ENCODE peak calls at places on chromosomes 3 and 15, in nine cellular contexts. F is esophagus squamous epithelium, T is sigmoid colon, D is natural killer cell, P is fibroblast of pulmonary artery, X is RWPE2, G is H9, Q is tibial artery, U is upper lobe of left lung. K is an unnamed sample.

GRCh38 chr15:98954411-98954810 is 53.2 kb downstream of the PGPEP1L start:
- DNase-seq in F (no peak), T (peak), D (no peak), P (peak), X (peak), G (no peak), Q (peak), U (no peak), K (no peak)

GRCh38 chr3:127888564-127889107 is 26.4 kb upstream of the KBTBD12 start:
- DNase-seq in F (no peak), T (no peak), D (no peak), P (no peak), X (no peak), G (no peak), Q (peak), U (no peak), K (peak)

GRCh38 chr15:75891895-75892294 is 11.8 kb upstream of the FBXO22 start:
- DNase-seq in F (no peak), T (no peak), D (no peak), P (peak), X (no peak), G (no peak), Q (no peak), U (no peak), K (no peak)

GRCh38 chr15:96325579-96326331 is 4.7 kb upstream of the NR2F2 start:
- DNase-seq in F (no peak), T (no peak), D (no peak), P (peak), X (no peak), G (no peak), Q (no peak), U (no peak), K (no peak)

GRCh38 chr3:111691293-111691909 is 96.3 kb upstream of the ZBED2 start:
- DNase-seq in F (no peak), T (no peak), D (no peak), P (peak), X (no peak), G (no peak), Q (no peak), U (no peak), K (no peak)

GRCh38 chr3:127352612-127353011 is 64.8 kb upstream of the PRR20G start:
- DNase-seq in F (no peak), T (no peak), D (no peak), P (no peak), X (no peak), G (no peak), Q (no peak), U (no peak), K (no peak)

GRCh38 chr15:66941791-66942190 is 123.6 kb upstream of the SMAD3 start:
- DNase-seq in F (no peak), T (peak), D (no peak), P (no peak), X (peak), G (no peak), Q (peak), U (no peak), K (no peak)

GRCh38 chr3:120604382-120604781 is 8.2 kb downstream of the NDUFB4 start:
- DNase-seq in F (no peak), T (no peak), D (no peak), P (no peak), X (no peak), G (no peak), Q (no peak), U (no peak), K (no peak)

GRCh38 chr3:148789156-148789555 is 38.5 kb upstream of the CPB1 start:
- DNase-seq in F (no peak), T (no peak), D (no peak), P (no peak), X (no peak), G (no peak), Q (peak), U (no peak), K (peak)

GRCh38 chr3:86967062-86967461 is 23.9 kb downstream of the VGLL3 start:
- DNase-seq in F (no peak), T (no peak), D (no peak), P (no peak), X (no peak), G (no peak), Q (no peak), U (no peak), K (peak)

GRCh38 chr15:40338921-40339620 is 1.7 kb downstream of the CCDC9B start:
- DNase-seq in F (no peak), T (peak), D (no peak), P (peak), X (peak), G (no peak), Q (no peak), U (no peak), K (no peak)

GRCh38 chr3:115301364-115301860 is 154.3 kb upstream of the ZBTB20 start:
- DNase-seq in F (no peak), T (no peak), D (no peak), P (peak), X (no peak), G (no peak), Q (no peak), U (no peak), K (no peak)

GRCh38 chr3:57983734-57984518 is 24.3 kb upstream of the FLNB start:
- DNase-seq in F (no peak), T (peak), D (no peak), P (peak), X (no peak), G (no peak), Q (peak), U (peak), K (no peak)

GRCh38 chr3:158809642-158810041 is 7.8 kb downstream of the MFSD1 start:
- DNase-seq in F (no peak), T (no peak), D (no peak), P (no peak), X (no peak), G (no peak), Q (no peak), U (peak), K (no peak)

GRCh38 chr15:89423981-89424380 is 72.4 kb downstream of the RHCG start:
- DNase-seq in F (no peak), T (no peak), D (no peak), P (no peak), X (no peak), G (no peak), Q (no peak), U (no peak), K (no peak)

DNA sequence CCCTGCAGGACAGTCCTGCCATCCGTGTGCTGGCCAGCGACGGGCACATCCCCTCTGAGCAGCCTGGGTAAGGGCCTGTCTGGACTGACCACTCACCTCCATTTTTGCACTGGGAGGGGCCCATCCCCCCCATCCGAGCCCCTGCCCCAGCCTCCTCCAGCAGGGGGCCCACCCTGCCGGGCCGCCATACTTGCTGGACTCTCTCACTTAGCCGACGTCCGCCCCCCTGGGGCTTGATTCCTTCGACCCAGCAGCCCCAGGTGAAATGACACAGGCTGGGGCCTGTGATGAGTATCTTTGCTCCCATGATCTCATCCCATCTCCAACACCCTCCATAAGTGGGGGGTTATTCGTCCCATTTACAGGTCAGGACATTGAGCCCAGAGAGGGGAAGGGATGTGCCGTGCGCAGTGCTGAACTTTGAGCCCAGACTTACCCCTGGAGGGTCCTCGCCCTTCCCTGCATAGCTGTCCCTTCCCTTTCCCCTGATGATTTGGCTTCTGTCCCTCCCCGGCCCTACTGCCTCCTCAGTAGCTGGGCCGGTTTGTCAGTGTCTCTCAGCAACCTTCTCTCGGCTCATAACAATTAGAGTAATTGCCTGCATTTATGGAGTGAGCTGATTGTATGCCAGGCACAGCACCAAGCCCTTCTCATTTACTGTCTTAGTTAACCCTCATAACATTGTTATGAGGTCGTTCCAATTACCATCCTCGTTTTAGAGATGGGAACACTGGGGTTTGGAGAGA is 4.2 kb downstream of the LMAN1L start:
- DNase-seq in F (no peak), T (no peak), D (no peak), P (no peak), X (no peak), G (no peak), Q (no peak), U (no peak), K (no peak)
- TF ChIP-seq CTCF in F (no peak), T (no peak), D (no peak), P (no peak), X (no peak), G (no peak), Q (no peak), U (no peak), K (no peak)

GRCh38 chr3:69116897-69117296 is 5.5 kb downstream of the LMOD3 start:
- DNase-seq in F (no peak), T (no peak), D (no peak), P (no peak), X (no peak), G (no peak), Q (no peak), U (no peak), K (no peak)

GRCh38 chr3:69115731-69116130 is 6.7 kb downstream of the LMOD3 start:
- DNase-seq in F (no peak), T (no peak), D (no peak), P (peak), X (no peak), G (no peak), Q (no peak), U (no peak), K (no peak)

GRCh38 chr3:69116162-69116561 is 6.2 kb downstream of the LMOD3 start:
- DNase-seq in F (no peak), T (no peak), D (no peak), P (no peak), X (no peak), G (no peak), Q (no peak), U (no peak), K (no peak)

GRCh38 chr3:69110941-69111546 is 11.4 kb downstream of the LMOD3 start:
- DNase-seq in F (no peak), T (no peak), D (no peak), P (no peak), X (no peak), G (no peak), Q (no peak), U (no peak), K (no peak)

GRCh38 chr3:69113536-69113935 is 8.9 kb downstream of the LMOD3 start:
- DNase-seq in F (no peak), T (no peak), D (no peak), P (no peak), X (no peak), G (no peak), Q (no peak), U (no peak), K (no peak)
- TF ChIP-seq CTCF in F (no peak), T (no peak), D (no peak), P (no peak), X (no peak), G (no peak), Q (no peak), U (no peak), K (no peak)

DNA sequence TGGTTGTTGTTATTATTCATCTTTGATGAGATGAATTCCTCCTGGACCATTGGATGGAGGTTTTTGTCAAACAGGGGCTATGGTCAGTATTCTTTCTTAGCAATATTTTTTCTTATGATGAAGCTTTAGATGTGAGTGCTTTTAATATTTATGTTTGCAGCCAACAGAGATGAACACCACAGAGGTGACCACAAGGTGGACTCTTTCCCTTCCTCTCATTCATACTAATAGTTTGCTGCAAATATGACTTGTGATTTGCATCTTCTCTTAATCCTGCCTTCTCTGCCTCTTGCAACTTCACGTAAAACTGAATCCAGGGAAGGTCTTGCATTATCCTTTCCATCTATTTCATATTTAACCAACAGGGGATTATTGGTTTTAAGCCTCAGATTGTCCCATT is 473.1 kb upstream of the UBE2E2 start:
- DNase-seq in F (no peak), T (no peak), D (no peak), P (peak), X (no peak), G (no peak), Q (no peak), U (no peak), K (no peak)
- TF ChIP-seq CTCF in F (no peak), T (no peak), D (no peak), P (peak), X (peak), G (peak), Q (no peak), U (no peak), K (peak)

GRCh38 chr15:42920281-42921048 is at the start of gene TTBK2:
- DNase-seq in F (peak), T (peak), D (peak), P (peak), X (peak), G (peak), Q (peak), U (peak), K (peak)
- TF ChIP-seq CTCF in F (peak), T (no peak), D (no peak), P (no peak), X (no peak), G (no peak), Q (no peak), U (peak), K (no peak)

GRCh38 chr3:16828815-16829214 is 55.9 kb upstream of the PLCL2 start:
- DNase-seq in F (no peak), T (no peak), D (peak), P (peak), X (no peak), G (peak), Q (no peak), U (no peak), K (peak)
- TF ChIP-seq CTCF in F (no peak), T (no peak), D (peak), P (peak), X (peak), G (peak), Q (no peak), U (no peak), K (peak)

GRCh38 chr15:62848631-62849050 is 193.9 kb upstream of the TPM1 start:
- DNase-seq in F (no peak), T (peak), D (no peak), P (peak), X (no peak), G (no peak), Q (no peak), U (no peak), K (no peak)
- TF ChIP-seq CTCF in F (no peak), T (no peak), D (no peak), P (peak), X (no peak), G (peak), Q (no peak), U (no peak), K (no peak)